ENCODE peak calls at places on chromosomes 2 and 18, in four cellular contexts. One of them, this sample, is unnamed.

GRCh38 chr2:159903404-159904126 is 105.6 kb upstream of the CD302 start:
- DNase-seq in A549: no peak
- DNase-seq in K562: no peak
- DNase-seq in endothelial cell of umbilical vein: peak; percentile 77
- DNase-seq in this sample: peak; percentile 34

GRCh38 chr2:15728247-15728721 is 136.6 kb downstream of the DDX1 start:
- DNase-seq in endothelial cell of umbilical vein: no peak
- DNase-seq in K562: no peak
- DNase-seq in A549: no peak
- DNase-seq in this sample: no peak

GRCh38 chr2:40716879-40717278 is 265.0 kb upstream of the SLC8A1 start:
- DNase-seq in A549: no peak
- DNase-seq in K562: no peak
- DNase-seq in endothelial cell of umbilical vein: no peak
- DNase-seq in this sample: no peak

GRCh38 chr2:190840572-190841172 is 39.9 kb upstream of the GLS start:
- DNase-seq in endothelial cell of umbilical vein: peak; percentile 31
- DNase-seq in A549: no peak
- DNase-seq in K562: no peak
- DNase-seq in this sample: no peak

GRCh38 chr2:62760555-62760954 is 55.0 kb downstream of the EHBP1 start:
- DNase-seq in A549: no peak
- DNase-seq in endothelial cell of umbilical vein: no peak
- DNase-seq in K562: no peak
- DNase-seq in this sample: no peak

GRCh38 chr2:195507447-195508221 is 149.4 kb upstream of the SLC39A10 start:
- DNase-seq in endothelial cell of umbilical vein: no peak
- DNase-seq in A549: no peak
- DNase-seq in K562: no peak
- DNase-seq in this sample: no peak

GRCh38 chr2:11505652-11506610 is 27.9 kb upstream of the GREB1 start:
- DNase-seq in A549: no peak
- DNase-seq in endothelial cell of umbilical vein: no peak
- DNase-seq in K562: no peak
- DNase-seq in this sample: no peak

GRCh38 chr2:33673937-33674336 is 74.8 kb upstream of the FAM98A start:
- DNase-seq in K562: no peak
- DNase-seq in endothelial cell of umbilical vein: peak; percentile 32
- DNase-seq in A549: no peak
- DNase-seq in this sample: peak; percentile 23

GRCh38 chr2:60553992-60554648 is 666 bp upstream of the BCL11A start:
- DNase-seq in endothelial cell of umbilical vein: peak; percentile 23
- DNase-seq in K562: no peak
- DNase-seq in A549: no peak
- DNase-seq in this sample: peak; percentile 79

GRCh38 chr2:216107320-216107719 is 1.8 kb upstream of the XRCC5 start:
- DNase-seq in K562: no peak
- DNase-seq in A549: no peak
- DNase-seq in endothelial cell of umbilical vein: no peak
- DNase-seq in this sample: no peak

GRCh38 chr2:216108967-216109921 is at the start of gene XRCC5:
- DNase-seq in K562: peak; percentile 90
- DNase-seq in endothelial cell of umbilical vein: peak; percentile 99
- DNase-seq in A549: peak; percentile 74
- DNase-seq in this sample: peak; percentile 98

GRCh38 chr2:216108310-216108966 is 710 bp upstream of the XRCC5 start:
- DNase-seq in endothelial cell of umbilical vein: no peak
- DNase-seq in A549: no peak
- DNase-seq in K562: no peak
- DNase-seq in this sample: peak; percentile 30

GRCh38 chr2:216109962-216110614 is 940 bp downstream of the XRCC5 start:
- DNase-seq in A549: peak; percentile 23
- DNase-seq in endothelial cell of umbilical vein: peak; percentile 72
- DNase-seq in K562: no peak
- DNase-seq in this sample: peak; percentile 62

GRCh38 chr2:216107760-216108159 is 1.4 kb upstream of the XRCC5 start:
- DNase-seq in K562: no peak
- DNase-seq in A549: no peak
- DNase-seq in endothelial cell of umbilical vein: no peak
- DNase-seq in this sample: no peak
- TF ChIP-seq POLR2A in K562: no peak
- TF ChIP-seq POLR2A in A549: no peak
- TF ChIP-seq POLR2A in endothelial cell of umbilical vein: no peak
- TF ChIP-seq POLR2A in this sample: no peak

DNA sequence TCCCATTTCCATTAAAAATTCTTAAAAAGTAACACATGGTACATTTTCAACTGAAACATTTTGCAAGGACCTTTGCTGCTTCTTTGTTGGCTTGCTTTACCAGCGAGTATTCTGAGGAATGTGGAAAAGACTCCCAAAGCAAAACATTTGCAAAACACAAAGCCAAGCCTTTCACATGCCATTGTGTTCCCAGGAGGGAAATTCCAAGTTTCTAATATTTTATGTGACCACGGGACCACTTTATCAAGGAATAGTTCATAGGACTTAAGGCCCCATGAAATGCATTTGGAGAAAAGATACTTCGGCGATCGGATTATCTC is 26.2 kb downstream of the CYP27C1 start:
- DNase-seq in A549: no peak
- DNase-seq in K562: no peak
- DNase-seq in endothelial cell of umbilical vein: peak; percentile 16
- DNase-seq in this sample: no peak
- TF ChIP-seq MYC in A549: no peak
- TF ChIP-seq MYC in K562: no peak
- TF ChIP-seq MYC in endothelial cell of umbilical vein: no peak
- TF ChIP-seq MYC in this sample: no peak

GRCh38 chr18:31398191-31398590 is 21.6 kb downstream of the DSG4 start:
- DNase-seq in K562: no peak
- DNase-seq in endothelial cell of umbilical vein: no peak
- DNase-seq in A549: no peak
- DNase-seq in this sample: no peak

GRCh38 chr18:31400191-31400590 is 23.6 kb downstream of the DSG4 start:
- DNase-seq in K562: no peak
- DNase-seq in endothelial cell of umbilical vein: no peak
- DNase-seq in A549: no peak
- DNase-seq in this sample: no peak

GRCh38 chr18:31399336-31400032 is 22.9 kb downstream of the DSG4 start:
- DNase-seq in endothelial cell of umbilical vein: no peak
- DNase-seq in K562: no peak
- DNase-seq in A549: no peak
- DNase-seq in this sample: peak; percentile 19

GRCh38 chr18:31393286-31393685 is 16.7 kb downstream of the DSG4 start:
- DNase-seq in endothelial cell of umbilical vein: no peak
- DNase-seq in K562: no peak
- DNase-seq in A549: no peak
- DNase-seq in this sample: no peak

GRCh38 chr18:31396796-31397195 is 20.2 kb downstream of the DSG4 start:
- DNase-seq in K562: no peak
- DNase-seq in endothelial cell of umbilical vein: no peak
- DNase-seq in A549: no peak
- DNase-seq in this sample: no peak
- TF ChIP-seq POLR2A in K562: no peak
- TF ChIP-seq POLR2A in endothelial cell of umbilical vein: no peak
- TF ChIP-seq POLR2A in A549: no peak
- TF ChIP-seq POLR2A in this sample: no peak

DNA sequence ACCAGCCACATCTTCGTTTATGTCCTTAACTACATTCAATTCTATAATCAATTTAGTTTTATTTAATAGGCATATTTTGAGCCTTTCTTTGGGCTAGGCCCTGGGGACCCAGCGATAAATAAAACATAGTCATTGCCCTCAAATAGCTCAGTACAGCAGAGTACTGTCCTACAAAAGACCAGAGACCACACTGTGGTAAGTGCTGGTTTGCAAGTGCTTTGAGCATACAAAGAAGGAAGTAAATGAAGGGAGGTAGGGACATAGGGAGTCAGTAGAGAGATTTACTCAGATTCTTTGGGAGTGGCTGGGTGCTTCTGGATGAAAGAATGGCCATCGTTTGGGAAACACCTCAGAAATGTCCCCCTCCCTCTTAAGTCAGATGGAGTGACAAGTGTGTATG is 34.9 kb downstream of the MAPRE2 start:
- DNase-seq in K562: no peak
- DNase-seq in endothelial cell of umbilical vein: no peak
- DNase-seq in A549: no peak
- DNase-seq in this sample: no peak
- TF ChIP-seq MYC in K562: no peak
- TF ChIP-seq MYC in endothelial cell of umbilical vein: no peak
- TF ChIP-seq MYC in A549: no peak
- TF ChIP-seq MYC in this sample: no peak

GRCh38 chr18:26004827-26005226 is 85.6 kb downstream of the SS18 start:
- DNase-seq in endothelial cell of umbilical vein: no peak
- DNase-seq in A549: no peak
- DNase-seq in K562: no peak
- DNase-seq in this sample: no peak
- TF ChIP-seq POLR2A in endothelial cell of umbilical vein: no peak
- TF ChIP-seq POLR2A in A549: no peak
- TF ChIP-seq POLR2A in K562: no peak
- TF ChIP-seq POLR2A in this sample: no peak

GRCh38 chr2:230052299-230052698 is 16.4 kb downstream of the SLC16A14 start:
- DNase-seq in endothelial cell of umbilical vein: no peak
- DNase-seq in A549: no peak
- DNase-seq in K562: no peak
- DNase-seq in this sample: no peak
- TF ChIP-seq MYC in endothelial cell of umbilical vein: no peak
- TF ChIP-seq MYC in A549: no peak
- TF ChIP-seq MYC in K562: no peak
- TF ChIP-seq MYC in this sample: no peak

GRCh38 chr18:77101410-77102245 is 31.0 kb downstream of the MBP start:
- DNase-seq in endothelial cell of umbilical vein: peak; percentile 91
- DNase-seq in K562: no peak
- DNase-seq in A549: peak; percentile 86
- DNase-seq in this sample: peak; percentile 97
- TF ChIP-seq POLR2A in endothelial cell of umbilical vein: peak; percentile 52
- TF ChIP-seq POLR2A in K562: no peak
- TF ChIP-seq POLR2A in A549: no peak
- TF ChIP-seq POLR2A in this sample: peak; percentile 20

GRCh38 chr18:11807233-11807632 is 44.0 kb upstream of the CHMP1B start:
- DNase-seq in K562: no peak
- DNase-seq in endothelial cell of umbilical vein: no peak
- DNase-seq in A549: no peak
- DNase-seq in this sample: no peak
- TF ChIP-seq MYC in K562: no peak
- TF ChIP-seq MYC in endothelial cell of umbilical vein: no peak
- TF ChIP-seq MYC in A549: no peak
- TF ChIP-seq MYC in this sample: no peak

This sample was measured in NB4.